ENCODE peak calls at places on chromosomes 7 and 10, in seven cellular contexts. L, V, U, F, W, E and J are unnamed samples. For H3K27me3 and H3K4me1, the result is how much of the 10 kb centered on the place peaks cover.

GRCh38 chr7:115477193-115477651 is 553.3 kb downstream of the TFEC start:
- DNase-seq in E (no peak), U (peak), F (peak), W (peak), L (no peak), V (peak), J (peak)

GRCh38 chr7:155213385-155213784 is 84.3 kb upstream of the INSIG1 start:
- DNase-seq in V (no peak), L (peak), F (no peak), E (no peak), U (no peak), W (no peak), J (peak)

GRCh38 chr10:29535012-29535777 is 99.6 kb downstream of the SVIL start:
- DNase-seq in E (peak), W (peak), V (no peak), L (peak), U (peak), F (peak), J (peak)

GRCh38 chr10:128275405-128275804 is 149.2 kb upstream of the MKI67 start:
- DNase-seq in F (no peak), W (no peak), V (no peak), U (no peak), L (no peak), E (no peak), J (no peak)

GRCh38 chr7:158645842-158646241 is 58.2 kb upstream of the PTPRN2 start:
- DNase-seq in W (no peak), F (no peak), U (no peak), L (no peak), V (no peak), E (no peak), J (no peak)

GRCh38 chr7:123789817-123790216 is 41.0 kb upstream of the WASL start:
- DNase-seq in U (no peak), L (no peak), E (no peak), W (no peak), F (no peak), V (no peak), J (no peak)

GRCh38 chr7:29457141-29457561 is 106.5 kb upstream of the PRR15 start:
- DNase-seq in W (no peak), F (peak), L (no peak), U (no peak), V (peak), E (peak), J (peak)

GRCh38 chr7:30751696-30752273 is at the start of gene INMT:
- DNase-seq in U (no peak), V (no peak), E (no peak), L (no peak), F (no peak), W (no peak), J (peak)

GRCh38 chr7:13875496-13876074 is 113.9 kb downstream of the ETV1 start:
- DNase-seq in E (no peak), U (no peak), L (no peak), W (no peak), V (no peak), F (no peak), J (no peak)

GRCh38 chr10:50972591-50972990 is 87.2 kb upstream of the A1CF start:
- DNase-seq in L (no peak), F (no peak), U (no peak), W (no peak), V (no peak), E (no peak), J (no peak)

GRCh38 chr7:1123721-1124120 is 35.8 kb downstream of the GPER1 start:
- DNase-seq in L (peak), W (peak), U (peak), E (peak), F (peak), V (peak), J (peak)

GRCh38 chr10:101136007-101136707 is 5.1 kb downstream of the TLX1 start:
- DNase-seq in V (no peak), W (peak), U (no peak), L (no peak), E (no peak), F (peak), J (peak)

GRCh38 chr10:105409370-105409769 is 768.3 kb downstream of the SORCS3 start:
- DNase-seq in V (no peak), W (no peak), L (no peak), E (no peak), F (no peak), U (no peak), J (no peak)

GRCh38 chr7:28964056-28964455 is 5.9 kb upstream of the TRIL start:
- DNase-seq in W (no peak), L (no peak), F (no peak), U (no peak), E (no peak), V (no peak), J (no peak)

GRCh38 chr7:69018200-69018599 is 580.1 kb upstream of the AUTS2 start:
- DNase-seq in E (no peak), L (no peak), W (peak), V (no peak), U (peak), F (peak), J (no peak)

GRCh38 chr10:113108180-113108835 is 158.3 kb downstream of the TCF7L2 start:
- DNase-seq in L (no peak), V (peak), U (peak), F (peak), E (peak), W (peak), J (no peak)

GRCh38 chr10:119505588-119506315 is 36.8 kb downstream of the RGS10 start:
- DNase-seq in V (no peak), U (no peak), W (no peak), E (no peak), F (no peak), L (no peak), J (no peak)

GRCh38 chr10:80506836-80507483 is 30.7 kb upstream of the SH2D4B start:
- DNase-seq in E (no peak), F (no peak), U (no peak), L (no peak), W (no peak), V (no peak), J (no peak)

GRCh38 chr10:8044331-8044907 is 10.1 kb upstream of the GATA3 start:
- DNase-seq in V (no peak), F (peak), W (no peak), L (no peak), E (no peak), U (no peak), J (no peak)

DNA sequence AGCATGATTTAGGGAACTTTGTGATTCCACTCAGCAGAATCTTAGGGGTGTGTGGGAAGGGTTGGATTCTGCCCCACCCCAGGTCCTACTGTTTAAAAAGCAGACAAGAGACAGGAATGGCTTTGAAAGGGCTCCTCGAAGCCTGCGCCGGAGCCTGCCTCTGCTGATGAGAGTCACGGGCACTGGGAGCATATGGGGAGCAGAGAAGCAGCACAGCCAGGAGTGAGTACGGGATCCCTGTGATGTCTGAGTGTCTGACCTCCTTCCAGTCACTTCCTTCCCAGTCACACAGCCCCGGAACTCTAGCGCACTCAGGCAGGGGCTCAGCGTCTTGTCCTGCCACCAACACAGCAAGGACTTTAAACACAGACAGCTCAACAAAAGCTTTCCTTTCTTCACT is 514.9 kb upstream of the DPP6 start:
- DNase-seq in V (no peak), L (no peak), U (no peak), W (no peak), E (no peak), F (no peak), J (no peak)
- H3K23ac ChIP-seq in V (no peak), L (no peak), U (no peak), W (no peak), E (no peak), F (no peak), J (no peak)

GRCh38 chr7:117045927-117046710 is 92.8 kb downstream of the ST7 start:
- DNase-seq in L (no peak), U (no peak), W (no peak), E (no peak), F (no peak), V (no peak), J (no peak)

GRCh38 chr7:117043051-117043546 is 89.8 kb downstream of the ST7 start:
- DNase-seq in V (no peak), W (no peak), F (no peak), U (no peak), L (no peak), E (no peak), J (no peak)

GRCh38 chr7:117047496-117047895 is 94.2 kb downstream of the ST7 start:
- DNase-seq in W (no peak), U (no peak), V (no peak), F (no peak), L (peak), E (no peak), J (no peak)

GRCh38 chr7:117041822-117042221 is 88.5 kb downstream of the ST7 start:
- DNase-seq in L (no peak), V (no peak), F (no peak), U (no peak), W (no peak), E (no peak), J (no peak)

GRCh38 chr7:117044664-117045063 is 91.4 kb downstream of the ST7 start:
- DNase-seq in V (no peak), U (no peak), W (no peak), L (no peak), F (no peak), E (no peak), J (no peak)
- H3K27me3 ChIP-seq in V (under half), U (under half), W (under half), L (under half), F (under half), E (under half), J (under half)

GRCh38 chr10:124007102-124007772 is 86.2 kb downstream of the CHST15 start:
- DNase-seq in L (no peak), W (peak), E (no peak), F (no peak), V (no peak), U (no peak), J (no peak)
- H3K4me1 ChIP-seq in L (under half), W (under half), E (under half), F (under half), V (under half), U (under half), J (under half)

GRCh38 chr7:55441002-55441401 is 75.9 kb downstream of the LANCL2 start:
- DNase-seq in U (no peak), F (no peak), L (no peak), W (no peak), E (no peak), V (no peak), J (no peak)

GRCh38 chr7:55438765-55439525 is 73.8 kb downstream of the LANCL2 start:
- DNase-seq in L (peak), E (no peak), U (no peak), W (no peak), V (no peak), F (no peak), J (no peak)

GRCh38 chr7:55439627-55440026 is 74.5 kb downstream of the LANCL2 start:
- DNase-seq in F (peak), L (peak), E (no peak), V (no peak), W (no peak), U (no peak), J (no peak)

GRCh38 chr7:55441668-55442305 is 76.7 kb downstream of the LANCL2 start:
- DNase-seq in V (no peak), U (no peak), L (peak), W (no peak), E (no peak), F (no peak), J (peak)

GRCh38 chr7:55440040-55440690 is 75.0 kb downstream of the LANCL2 start:
- DNase-seq in E (no peak), L (no peak), V (no peak), F (no peak), U (no peak), W (no peak), J (no peak)
- H3K23ac ChIP-seq in E (no peak), L (no peak), V (peak), F (no peak), U (no peak), W (no peak), J (no peak)